ENCODE peak calls at places on chromosomes 2 and 18, in six cellular contexts. One of them, this sample, is unnamed.

GRCh38 chr2:46200100-46200690 is 97.0 kb upstream of the EPAS1 start:
- DNase-seq in SIG-M5: no peak
- DNase-seq in GM12891: no peak
- DNase-seq in OCI-M1: no peak
- DNase-seq in stimulated activated CD4-positive, alpha-beta T cell treated with anti-CD3 and anti-CD28 coated beads, Interleukin-4, amount 100 ng/mL, for 24 hours: no peak
- DNase-seq in D341Med: no peak
- DNase-seq in this sample: no peak

GRCh38 chr2:96891591-96892333 is 21.9 kb upstream of the SEMA4C start:
- DNase-seq in SIG-M5: no peak
- DNase-seq in GM12891: no peak
- DNase-seq in OCI-M1: no peak
- DNase-seq in stimulated activated CD4-positive, alpha-beta T cell treated with anti-CD3 and anti-CD28 coated beads, Interleukin-4, amount 100 ng/mL, for 24 hours: peak
- DNase-seq in D341Med: no peak
- DNase-seq in this sample: no peak

GRCh38 chr2:233791151-233791882 is 13.2 kb downstream of the MROH2A start:
- DNase-seq in SIG-M5: no peak
- DNase-seq in GM12891: no peak
- DNase-seq in OCI-M1: no peak
- DNase-seq in stimulated activated CD4-positive, alpha-beta T cell treated with anti-CD3 and anti-CD28 coated beads, Interleukin-4, amount 100 ng/mL, for 24 hours: no peak
- DNase-seq in D341Med: no peak
- DNase-seq in this sample: no peak

GRCh38 chr18:8224576-8224975 is 384.7 kb upstream of the RAB12 start:
- DNase-seq in SIG-M5: no peak
- DNase-seq in GM12891: no peak
- DNase-seq in OCI-M1: no peak
- DNase-seq in stimulated activated CD4-positive, alpha-beta T cell treated with anti-CD3 and anti-CD28 coated beads, Interleukin-4, amount 100 ng/mL, for 24 hours: no peak
- DNase-seq in D341Med: no peak
- DNase-seq in this sample: no peak

GRCh38 chr2:112881217-112882000 is 29.6 kb upstream of the IL37 start:
- DNase-seq in SIG-M5: peak
- DNase-seq in GM12891: peak
- DNase-seq in OCI-M1: peak
- DNase-seq in stimulated activated CD4-positive, alpha-beta T cell treated with anti-CD3 and anti-CD28 coated beads, Interleukin-4, amount 100 ng/mL, for 24 hours: peak
- DNase-seq in D341Med: no peak
- DNase-seq in this sample: peak

GRCh38 chr2:239161711-239162140 is 239.1 kb downstream of the HDAC4 start:
- DNase-seq in SIG-M5: no peak
- DNase-seq in GM12891: no peak
- DNase-seq in OCI-M1: no peak
- DNase-seq in stimulated activated CD4-positive, alpha-beta T cell treated with anti-CD3 and anti-CD28 coated beads, Interleukin-4, amount 100 ng/mL, for 24 hours: no peak
- DNase-seq in D341Med: no peak
- DNase-seq in this sample: no peak

GRCh38 chr2:113848758-113849460 is 41.0 kb upstream of the ACTR3 start:
- DNase-seq in SIG-M5: no peak
- DNase-seq in GM12891: no peak
- DNase-seq in OCI-M1: no peak
- DNase-seq in stimulated activated CD4-positive, alpha-beta T cell treated with anti-CD3 and anti-CD28 coated beads, Interleukin-4, amount 100 ng/mL, for 24 hours: peak
- DNase-seq in D341Med: no peak
- DNase-seq in this sample: peak

GRCh38 chr2:84285056-84285747 is 173.9 kb downstream of the SUCLG1 start:
- DNase-seq in SIG-M5: no peak
- DNase-seq in GM12891: no peak
- DNase-seq in OCI-M1: no peak
- DNase-seq in stimulated activated CD4-positive, alpha-beta T cell treated with anti-CD3 and anti-CD28 coated beads, Interleukin-4, amount 100 ng/mL, for 24 hours: no peak
- DNase-seq in D341Med: no peak
- DNase-seq in this sample: no peak

GRCh38 chr2:196592331-196592911 is 47.1 kb upstream of the CCDC150 start:
- DNase-seq in SIG-M5: no peak
- DNase-seq in GM12891: peak
- DNase-seq in OCI-M1: no peak
- DNase-seq in stimulated activated CD4-positive, alpha-beta T cell treated with anti-CD3 and anti-CD28 coated beads, Interleukin-4, amount 100 ng/mL, for 24 hours: no peak
- DNase-seq in D341Med: no peak
- DNase-seq in this sample: no peak

GRCh38 chr18:36352384-36352783 is 54.9 kb downstream of the FHOD3 start:
- DNase-seq in SIG-M5: no peak
- DNase-seq in GM12891: no peak
- DNase-seq in OCI-M1: no peak
- DNase-seq in stimulated activated CD4-positive, alpha-beta T cell treated with anti-CD3 and anti-CD28 coated beads, Interleukin-4, amount 100 ng/mL, for 24 hours: no peak
- DNase-seq in D341Med: no peak
- DNase-seq in this sample: no peak

GRCh38 chr2:15944325-15945017 is 4.1 kb downstream of the MYCN start:
- DNase-seq in SIG-M5: no peak
- DNase-seq in GM12891: no peak
- DNase-seq in OCI-M1: no peak
- DNase-seq in stimulated activated CD4-positive, alpha-beta T cell treated with anti-CD3 and anti-CD28 coated beads, Interleukin-4, amount 100 ng/mL, for 24 hours: no peak
- DNase-seq in D341Med: no peak
- DNase-seq in this sample: no peak